ENCODE peak calls at places on chromosomes 7 and 10, in seven cellular contexts. H is GM12865, R is fibroblast of the aortic adventitia, V is lower lobe of right lung, B is endothelial cell, C is brain microvascular endothelial cell, P is mammary epithelial cell. E is an unnamed sample.
A peak's percentile ranks its signal among the peaks of the same experiment; 100 is the strongest.

GRCh38 chr10:104076743-104077160 is 8.9 kb downstream of the COL17A1 start:
- DNase-seq in H (no peak), C (peak; percentile 76), P (no peak), B (no peak), R (peak; percentile 73), V (peak; percentile 58), E (no peak)

GRCh38 chr7:83655951-83656556 is 7.1 kb upstream of the SEMA3E start:
- DNase-seq in P (peak; percentile 32), C (peak; percentile 64), R (peak; percentile 71), V (no peak), H (peak; percentile 64), B (peak; percentile 50), E (no peak)

GRCh38 chr10:86644412-86645110 is 9.8 kb upstream of the OPN4 start:
- DNase-seq in V (no peak), C (peak; percentile 37), P (peak; percentile 78), H (peak; percentile 24), R (peak; percentile 23), B (no peak), E (no peak)

GRCh38 chr10:21516270-21517131 is 9.0 kb downstream of the SKIDA1 start:
- DNase-seq in B (peak; percentile 68), R (peak; percentile 69), V (peak; percentile 75), C (no peak), P (peak; percentile 56), H (peak; percentile 83), E (peak; percentile 57)

GRCh38 chr7:28389504-28390385 is 22.6 kb upstream of the CREB5 start:
- DNase-seq in B (no peak), H (peak; percentile 76), V (no peak), R (peak; percentile 86), C (peak; percentile 57), P (peak; percentile 58), E (no peak)

GRCh38 chr10:16867990-16868389 is 50.8 kb upstream of the RSU1 start:
- DNase-seq in V (no peak), P (no peak), C (no peak), B (no peak), H (no peak), R (no peak), E (no peak)

GRCh38 chr7:131583430-131583829 is 27.0 kb upstream of the PODXL start:
- DNase-seq in R (no peak), C (no peak), P (no peak), B (no peak), H (no peak), V (no peak), E (no peak)

GRCh38 chr10:43196981-43197833 is 59.0 kb downstream of the CSGALNACT2 start:
- DNase-seq in P (no peak), V (peak; percentile 35), B (no peak), C (no peak), H (no peak), R (no peak), E (peak; percentile 19)

GRCh38 chr10:102299873-102300272 is 54.5 kb downstream of the GBF1 start:
- DNase-seq in B (no peak), P (peak; percentile 66), H (no peak), R (peak; percentile 79), C (peak; percentile 57), V (no peak), E (no peak)

GRCh38 chr7:151572136-151572535 is 52.4 kb upstream of the RHEB start:
- DNase-seq in C (no peak), P (no peak), V (no peak), B (no peak), R (no peak), H (no peak), E (no peak)

GRCh38 chr7:121163699-121164098 is 165.1 kb upstream of the WNT16 start:
- DNase-seq in B (no peak), C (no peak), R (no peak), V (no peak), P (no peak), H (no peak), E (no peak)

GRCh38 chr7:123218866-123219265 is 19.1 kb upstream of the SLC13A1 start:
- DNase-seq in P (no peak), H (no peak), B (no peak), R (peak; percentile 8), V (no peak), C (no peak), E (no peak)

GRCh38 chr7:81308643-81309354 is 389.9 kb upstream of the SEMA3C start:
- DNase-seq in R (peak; percentile 41), P (no peak), C (no peak), B (no peak), V (no peak), H (no peak), E (no peak)

GRCh38 chr10:28676968-28677888 is at the start of gene BAMBI:
- DNase-seq in V (peak; percentile 94), B (peak; percentile 98), H (peak; percentile 93), C (peak; percentile 79), R (peak; percentile 85), P (peak; percentile 89), E (peak; percentile 96)

GRCh38 chr7:122415510-122415909 is 111.0 kb upstream of the FEZF1 start:
- DNase-seq in C (no peak), P (no peak), H (peak; percentile 5), R (no peak), B (no peak), V (no peak), E (no peak)

GRCh38 chr7:96973986-96974385 is 31.4 kb upstream of the DLX6 start:
- DNase-seq in H (no peak), P (peak; percentile 16), C (peak; percentile 38), B (no peak), V (no peak), R (peak; percentile 60), E (no peak)

GRCh38 chr10:62814901-62815372 is 1.2 kb downstream of the EGR2 start:
- DNase-seq in B (peak; percentile 33), C (no peak), R (no peak), H (no peak), P (no peak), V (peak; percentile 49), E (no peak)

GRCh38 chr10:71222541-71223364 is 10.4 kb downstream of the UNC5B start:
- DNase-seq in H (peak; percentile 12), C (no peak), R (peak; percentile 44), V (no peak), B (no peak), P (peak; percentile 23), E (no peak)

GRCh38 chr7:69677054-69677847 is 79.0 kb downstream of the AUTS2 start:
- DNase-seq in H (peak; percentile 50), R (no peak), C (no peak), V (no peak), B (no peak), P (no peak), E (no peak)

GRCh38 chr7:123871998-123872867 is 27.3 kb downstream of the HYAL4 start:
- DNase-seq in R (peak; percentile 66), P (peak; percentile 45), V (no peak), B (peak; percentile 50), C (peak; percentile 56), H (peak; percentile 70), E (peak; percentile 40)

GRCh38 chr10:79392020-79392398 is 44.7 kb downstream of the PPIF start:
- DNase-seq in P (no peak), R (no peak), H (no peak), V (peak; percentile 23), C (no peak), B (no peak), E (no peak)

GRCh38 chr7:34675749-34676374 is 17.8 kb downstream of the NPSR1 start:
- DNase-seq in R (peak; percentile 2), H (peak; percentile 37), C (no peak), P (no peak), V (no peak), B (peak; percentile 42), E (no peak)

DNA sequence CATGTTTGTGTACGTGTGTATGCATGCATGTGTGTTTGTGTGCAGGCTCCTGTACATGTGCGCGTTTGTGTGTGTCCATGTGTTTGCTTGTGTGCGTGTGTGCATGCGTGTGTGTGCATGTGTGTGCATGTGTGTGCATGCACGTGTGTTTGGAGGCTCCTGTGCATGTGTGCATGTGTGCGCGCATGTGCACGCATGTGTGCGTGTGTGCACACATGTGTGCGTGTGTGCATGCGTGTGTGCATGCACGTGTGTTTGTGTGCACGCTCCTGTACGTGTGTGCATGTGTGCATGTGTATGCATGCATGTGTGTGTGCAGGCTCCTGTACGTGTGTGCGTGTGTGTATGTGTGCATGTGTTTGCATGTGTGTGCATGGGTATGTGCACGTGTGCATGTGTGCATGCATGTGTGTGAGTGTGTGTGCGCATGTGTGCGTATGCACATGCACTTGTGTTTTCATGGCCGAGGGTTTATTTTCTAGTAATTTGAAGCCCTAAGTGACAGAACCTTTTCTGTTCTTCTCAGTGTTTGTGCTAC is 59.2 kb downstream of the INPP5A start:
- DNase-seq in H (no peak), R (no peak), B (no peak), P (no peak), C (no peak), V (no peak), E (no peak)
- TF ChIP-seq CTCF in H (no peak), R (no peak), B (no peak), P (no peak), C (no peak), V (no peak), E (no peak)

GRCh38 chr10:52950578-52950977 is 178.0 kb upstream of the MBL2 start:
- DNase-seq in B (no peak), V (no peak), R (no peak), C (no peak), P (no peak), H (peak; percentile 20), E (no peak)

GRCh38 chr10:52954407-52954806 is 181.8 kb upstream of the MBL2 start:
- DNase-seq in B (no peak), H (no peak), V (no peak), R (no peak), P (peak; percentile 75), C (no peak), E (no peak)

GRCh38 chr10:52952391-52953079 is 180.0 kb upstream of the MBL2 start:
- DNase-seq in B (no peak), C (no peak), V (no peak), R (no peak), P (no peak), H (no peak), E (no peak)

GRCh38 chr10:52951819-52952218 is 179.2 kb upstream of the MBL2 start:
- DNase-seq in B (peak; percentile 55), R (peak; percentile 35), C (peak; percentile 18), V (no peak), H (peak; percentile 84), P (peak; percentile 8), E (no peak)

DNA sequence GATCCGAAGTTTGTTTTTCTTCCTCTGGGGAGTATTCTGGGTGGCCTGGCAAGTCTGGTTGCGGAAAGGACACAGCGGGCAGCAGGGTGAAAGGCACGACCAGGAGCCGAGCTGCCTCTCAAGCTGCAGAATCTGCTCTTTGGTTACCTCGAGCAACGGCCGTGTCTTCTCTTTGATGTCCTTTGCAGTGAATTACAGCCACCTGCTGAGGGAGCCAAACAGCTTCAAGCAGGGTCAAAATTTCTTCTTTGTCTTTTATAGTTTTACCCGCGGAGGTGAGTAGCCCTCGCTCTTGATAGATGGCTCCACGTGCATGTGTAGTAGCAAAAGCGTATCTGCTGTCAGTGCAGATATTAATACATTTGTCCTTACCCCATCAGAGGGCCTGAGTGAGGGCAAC is 177.3 kb upstream of the MBL2 start:
- DNase-seq in C (no peak), V (no peak), H (peak; percentile 42), R (no peak), B (no peak), P (no peak), E (no peak)
- TF ChIP-seq CTCF in C (peak; percentile 11), V (no peak), H (peak; percentile 22), R (no peak), B (no peak), P (no peak), E (no peak)

GRCh38 chr7:91082854-91083495 is 181.3 kb upstream of the FZD1 start:
- DNase-seq in V (no peak), R (peak; percentile 76), B (no peak), C (no peak), H (peak; percentile 31), P (no peak), E (no peak)
- TF ChIP-seq CTCF in V (peak; percentile 50), R (peak; percentile 68), B (peak; percentile 47), C (peak; percentile 52), H (peak; percentile 41), P (peak; percentile 53), E (peak; percentile 50)

GRCh38 chr10:123675811-123676210 is 9.7 kb downstream of the GPR26 start:
- DNase-seq in P (no peak), H (no peak), B (no peak), V (no peak), R (no peak), C (no peak), E (no peak)
- TF ChIP-seq CTCF in P (no peak), H (no peak), B (no peak), V (no peak), R (no peak), C (no peak), E (no peak)